ENCODE peak calls at places on chromosomes 6 and 20, in eight cellular contexts. P is K562, D is body of pancreas, N is ovary, F is sigmoid colon, S is tibial nerve, J is NB4, Z is IMR-90. U is an unnamed sample.

GRCh38 chr20:35302421-35303335 is 10.5 kb upstream of the FAM83C start:
- DNase-seq in P (no peak), N (no peak), J (no peak), D (no peak), F (no peak), S (no peak), Z (peak), U (no peak)

GRCh38 chr6:15308445-15309213 is 62.8 kb downstream of the JARID2 start:
- DNase-seq in J (peak), Z (peak), S (no peak), N (no peak), P (no peak), F (no peak), D (no peak), U (no peak)

GRCh38 chr6:93848011-93848620 is 428.8 kb upstream of the EPHA7 start:
- DNase-seq in S (no peak), F (no peak), D (no peak), P (no peak), J (no peak), N (no peak), Z (no peak), U (no peak)

GRCh38 chr20:29408034-29408695 is 1849.3 kb upstream of the DEFB115 start:
- DNase-seq in D (no peak), P (no peak), J (no peak), N (no peak), Z (no peak), S (no peak), F (no peak), U (no peak)

GRCh38 chr6:169339025-169339424 is 85.4 kb upstream of the THBS2 start:
- DNase-seq in P (no peak), Z (no peak), S (no peak), D (no peak), F (no peak), N (no peak), J (no peak), U (no peak)

GRCh38 chr6:12150812-12151432 is 138.8 kb downstream of the HIVEP1 start:
- DNase-seq in N (no peak), Z (no peak), F (no peak), S (no peak), P (peak), D (peak), J (peak), U (peak)

GRCh38 chr6:50007821-50008220 is 14.0 kb downstream of the DEFB110 start:
- DNase-seq in J (peak), S (no peak), P (no peak), N (no peak), F (no peak), Z (peak), D (no peak), U (no peak)

GRCh38 chr20:4942336-4942735 is 59.0 kb downstream of the SLC23A2 start:
- DNase-seq in P (no peak), S (no peak), F (no peak), Z (peak), N (no peak), J (no peak), D (no peak), U (no peak)

GRCh38 chr6:8065519-8065911 is 1.3 kb upstream of the BLOC1S5 start:
- DNase-seq in D (no peak), Z (peak), J (no peak), F (no peak), P (no peak), N (no peak), S (no peak), U (no peak)

GRCh38 chr20:35663813-35664543 is 722 bp downstream of the CPNE1 start:
- DNase-seq in F (no peak), P (peak), N (peak), S (peak), D (peak), J (peak), Z (peak), U (peak)

GRCh38 chr20:61408951-61409740 is 157.1 kb downstream of the CDH4 start:
- DNase-seq in J (no peak), D (no peak), P (no peak), Z (no peak), F (no peak), S (no peak), N (no peak), U (no peak)

GRCh38 chr20:20649945-20650344 is 62.5 kb downstream of the RALGAPA2 start:
- DNase-seq in S (no peak), N (no peak), J (no peak), Z (no peak), P (no peak), F (no peak), D (no peak), U (no peak)

GRCh38 chr20:62752181-62752670 is 43.6 kb downstream of the NTSR1 start:
- DNase-seq in P (no peak), Z (no peak), N (no peak), J (no peak), S (no peak), D (no peak), F (no peak), U (no peak)

GRCh38 chr6:8526619-8527018 is 91.3 kb upstream of the SLC35B3 start:
- DNase-seq in Z (no peak), F (no peak), N (no peak), S (no peak), D (no peak), P (no peak), J (no peak), U (no peak)

GRCh38 chr6:43510827-43511163 is 649 bp upstream of the LRRC73 start:
- DNase-seq in D (no peak), Z (no peak), S (no peak), J (no peak), N (no peak), F (no peak), P (no peak), U (no peak)

GRCh38 chr6:43511824-43512415 is 1.8 kb upstream of the LRRC73 start:
- DNase-seq in P (no peak), F (no peak), Z (no peak), S (no peak), D (no peak), N (no peak), J (peak), U (no peak)

GRCh38 chr6:43509142-43509983 is 783 bp downstream of the LRRC73 start:
- DNase-seq in P (no peak), F (no peak), Z (no peak), D (no peak), N (no peak), J (peak), S (no peak), U (peak)

GRCh38 chr6:43508481-43509141 is 1.5 kb downstream of the LRRC73 start:
- DNase-seq in J (no peak), F (no peak), Z (no peak), N (no peak), D (no peak), P (no peak), S (no peak), U (no peak)

GRCh38 chr6:43509984-43510826 is at the start of gene LRRC73:
- DNase-seq in D (peak), N (peak), J (peak), Z (peak), P (peak), F (peak), S (peak), U (peak)
- TF ChIP-seq POLR2A in D (peak), N (peak), J (no peak), Z (no peak), P (peak), F (no peak), S (peak), U (peak)

GRCh38 chr6:43052225-43052841 is 1.3 kb downstream of the CUL7 start:
- DNase-seq in S (no peak), Z (no peak), J (no peak), N (no peak), F (no peak), P (no peak), D (no peak), U (no peak)
- TF ChIP-seq POLR2A in S (no peak), Z (no peak), J (no peak), N (no peak), F (no peak), P (no peak), D (no peak), U (no peak)

GRCh38 chr20:49812463-49813304 is at the start of gene SLC9A8:
- DNase-seq in P (peak), D (peak), F (peak), J (peak), N (peak), S (peak), Z (peak), U (peak)
- TF ChIP-seq POLR2A in P (peak), D (peak), F (peak), J (peak), N (peak), S (peak), Z (peak), U (peak)

GRCh38 chr6:41779793-41780622 is at the start of gene FRS3:
- DNase-seq in P (peak), S (peak), N (peak), F (peak), D (peak), J (peak), Z (peak), U (peak)
- TF ChIP-seq POLR2A in P (no peak), S (peak), N (peak), F (no peak), D (peak), J (peak), Z (no peak), U (peak)

DNA sequence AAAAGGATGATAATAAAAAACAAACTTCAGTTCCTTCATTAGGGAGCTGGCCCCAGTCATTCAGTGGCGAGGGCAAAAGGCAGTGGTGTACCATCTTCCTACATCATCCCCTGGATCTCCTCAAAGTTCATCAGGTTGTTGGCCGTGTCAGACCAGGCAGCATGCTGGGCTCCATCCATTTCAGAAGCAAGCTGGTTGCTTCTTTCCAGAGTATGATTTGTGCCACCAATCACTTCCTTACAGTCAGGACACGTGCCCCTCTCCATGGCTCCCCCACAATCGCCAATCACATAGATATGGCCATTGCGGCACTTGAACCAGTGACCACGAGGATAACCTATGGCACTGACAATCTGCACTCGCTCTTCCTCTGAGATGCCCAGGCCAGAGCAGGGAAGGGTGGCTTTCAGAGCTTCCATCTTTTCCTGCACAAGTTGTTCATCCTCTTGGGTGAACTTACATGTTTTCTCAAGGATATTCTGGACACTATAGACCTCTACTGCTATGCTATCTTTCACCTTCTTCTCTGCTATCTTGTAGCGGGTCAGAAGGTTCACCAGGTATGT is 28.0 kb downstream of the DDX27 start:
- DNase-seq in F (no peak), N (no peak), Z (no peak), J (no peak), D (no peak), P (no peak), S (no peak), U (no peak)
- TF ChIP-seq POLR2A in F (no peak), N (no peak), Z (no peak), J (no peak), D (no peak), P (no peak), S (no peak), U (no peak)

DNA sequence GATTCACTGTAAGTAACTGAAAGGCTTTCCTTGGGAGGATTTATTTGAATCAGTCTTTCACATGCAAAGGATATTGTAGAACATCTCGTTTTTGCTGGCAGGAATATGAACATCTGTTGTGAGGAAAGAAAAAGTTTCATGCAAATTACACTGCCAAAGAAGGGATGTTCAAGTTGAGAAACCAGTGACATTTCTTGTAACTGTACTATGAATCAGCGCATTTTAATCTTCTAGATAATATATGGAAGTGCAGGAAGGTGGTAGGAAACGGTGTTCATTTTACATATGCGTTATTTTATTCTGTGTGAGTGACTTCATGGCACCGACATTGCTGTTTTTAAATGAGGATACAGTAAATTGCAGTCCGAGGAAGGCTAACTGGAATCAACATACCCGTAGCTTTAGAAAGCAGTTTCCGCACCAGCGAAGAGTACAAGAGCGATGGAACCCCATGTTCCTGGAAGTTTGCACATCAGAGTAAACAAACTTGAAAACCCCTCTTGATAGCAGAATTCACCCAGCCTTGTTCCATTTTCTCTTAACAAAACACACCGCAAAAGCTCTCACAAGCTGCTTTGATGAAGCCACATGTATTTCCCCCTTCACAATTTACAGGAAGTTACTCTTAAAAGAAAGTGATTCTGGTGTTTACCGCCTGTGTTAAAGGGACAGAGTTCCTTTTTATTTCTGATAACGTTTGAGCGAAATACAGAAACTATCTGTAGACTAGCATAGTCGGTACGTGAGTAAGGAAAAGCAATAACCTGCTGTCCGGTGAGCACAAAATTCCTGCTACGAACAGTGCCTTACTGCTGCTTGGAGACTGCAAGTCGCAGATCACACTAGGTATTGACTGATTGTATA is 11.5 kb downstream of the PRDM1 start:
- DNase-seq in F (no peak), D (peak), N (no peak), J (peak), Z (peak), P (peak), S (peak), U (peak)
- TF ChIP-seq POLR2A in F (no peak), D (no peak), N (no peak), J (no peak), Z (no peak), P (peak), S (no peak), U (peak)

DNA sequence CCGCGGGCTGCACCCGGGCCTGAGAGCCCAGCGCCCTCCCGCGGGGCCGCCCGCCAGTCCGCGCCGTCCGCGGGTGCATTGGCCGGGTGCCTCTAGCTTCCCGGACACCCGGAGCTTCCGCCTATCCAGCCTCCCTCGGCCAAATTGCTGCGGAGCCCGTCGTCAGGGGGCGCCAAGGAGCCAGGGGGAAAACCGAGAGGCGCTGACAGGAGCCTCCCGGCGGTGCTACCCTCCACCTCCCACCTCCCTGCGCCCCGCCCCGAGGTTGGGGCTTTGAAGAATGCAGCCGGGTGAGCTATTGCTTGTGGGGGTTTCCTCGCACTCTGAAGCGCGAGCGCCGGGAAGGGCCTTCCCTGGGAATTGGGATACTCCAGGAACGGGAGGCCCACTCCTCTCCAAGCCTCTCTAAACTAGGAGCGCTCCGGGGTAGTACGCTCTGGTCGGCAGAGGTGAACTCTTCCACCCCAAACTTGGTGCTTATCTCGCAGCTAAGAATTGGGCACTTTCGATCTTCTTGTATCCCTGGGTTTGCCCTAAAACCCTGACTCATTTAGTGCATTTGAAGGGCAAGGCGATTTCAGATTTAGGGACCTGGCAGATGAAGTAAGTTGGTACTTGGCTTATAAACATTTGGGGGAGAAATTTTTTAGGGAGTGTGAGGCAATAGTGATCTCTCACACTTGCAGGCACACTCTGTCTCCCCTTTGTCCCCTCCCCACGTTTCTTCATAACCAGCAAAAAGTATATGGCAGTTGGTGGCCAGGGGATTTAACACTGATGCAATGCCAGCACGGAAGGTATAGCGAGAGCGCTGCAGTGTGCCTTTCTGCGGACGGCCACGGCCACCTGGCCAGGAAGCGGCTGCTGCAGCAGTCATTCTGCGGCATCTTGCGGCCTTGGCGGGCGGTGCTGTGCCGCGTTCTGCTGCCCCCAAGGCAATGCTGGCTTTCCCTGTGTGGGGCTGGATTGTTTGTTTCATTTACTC is 556 bp downstream of the BEND6 start:
- DNase-seq in N (peak), S (peak), D (peak), Z (peak), J (peak), F (peak), P (peak), U (peak)
- TF ChIP-seq POLR2A in N (no peak), S (no peak), D (no peak), Z (no peak), J (no peak), F (no peak), P (peak), U (no peak)